ENCODE peak calls at places on chromosomes 11 and 22, in eight cellular contexts. One of them, this sample, is unnamed.

GRCh38 chr11:47551086-47551485 is 1.8 kb downstream of the CELF1 start:
- DNase-seq in H7: peak; percentile 47
- DNase-seq in AG10803: peak; percentile 44
- DNase-seq in colonic mucosa: no peak
- DNase-seq in EH: peak; percentile 34
- DNase-seq in tibial artery: no peak
- DNase-seq in HCT116: no peak
- DNase-seq in anterior cingulate cortex: no peak
- DNase-seq in this sample: peak; percentile 69

GRCh38 chr22:46432164-46433068 is 96.9 kb downstream of the TRMU start:
- DNase-seq in H7: no peak
- DNase-seq in AG10803: peak; percentile 4
- DNase-seq in colonic mucosa: peak; percentile 63
- DNase-seq in EH: no peak
- DNase-seq in tibial artery: no peak
- DNase-seq in HCT116: no peak
- DNase-seq in anterior cingulate cortex: no peak
- DNase-seq in this sample: no peak

GRCh38 chr11:73177380-73178091 is 35.4 kb upstream of the FCHSD2 start:
- DNase-seq in H7: no peak
- DNase-seq in AG10803: peak; percentile 50
- DNase-seq in colonic mucosa: no peak
- DNase-seq in EH: peak; percentile 44
- DNase-seq in tibial artery: peak; percentile 58
- DNase-seq in HCT116: no peak
- DNase-seq in anterior cingulate cortex: peak; percentile 32
- DNase-seq in this sample: no peak

GRCh38 chr11:27100534-27100933 is 59.9 kb downstream of the BBOX1 start:
- DNase-seq in H7: no peak
- DNase-seq in AG10803: no peak
- DNase-seq in colonic mucosa: no peak
- DNase-seq in EH: no peak
- DNase-seq in tibial artery: peak; percentile 22
- DNase-seq in HCT116: no peak
- DNase-seq in anterior cingulate cortex: no peak
- DNase-seq in this sample: no peak

GRCh38 chr11:78812513-78813293 is 238.0 kb upstream of the NARS2 start:
- DNase-seq in H7: peak; percentile 49
- DNase-seq in AG10803: no peak
- DNase-seq in colonic mucosa: no peak
- DNase-seq in EH: no peak
- DNase-seq in tibial artery: no peak
- DNase-seq in HCT116: no peak
- DNase-seq in anterior cingulate cortex: no peak
- DNase-seq in this sample: peak; percentile 55

GRCh38 chr11:79381036-79381435 is 59.8 kb downstream of the TENM4 start:
- DNase-seq in H7: no peak
- DNase-seq in AG10803: no peak
- DNase-seq in colonic mucosa: no peak
- DNase-seq in EH: no peak
- DNase-seq in tibial artery: no peak
- DNase-seq in HCT116: no peak
- DNase-seq in anterior cingulate cortex: no peak
- DNase-seq in this sample: no peak

GRCh38 chr22:21025266-21025665 is 7.1 kb downstream of the SLC7A4 start:
- DNase-seq in H7: peak; percentile 43
- DNase-seq in AG10803: no peak
- DNase-seq in colonic mucosa: no peak
- DNase-seq in EH: no peak
- DNase-seq in tibial artery: no peak
- DNase-seq in HCT116: no peak
- DNase-seq in anterior cingulate cortex: no peak
- DNase-seq in this sample: no peak

GRCh38 chr11:67321313-67321871 is 18.1 kb downstream of the SSH3 start:
- DNase-seq in H7: no peak
- DNase-seq in AG10803: no peak
- DNase-seq in colonic mucosa: no peak
- DNase-seq in EH: no peak
- DNase-seq in tibial artery: no peak
- DNase-seq in HCT116: no peak
- DNase-seq in anterior cingulate cortex: no peak
- DNase-seq in this sample: no peak

GRCh38 chr11:8934735-8935478 is 2.2 kb upstream of the C11orf16 start:
- DNase-seq in H7: no peak
- DNase-seq in AG10803: peak; percentile 84
- DNase-seq in colonic mucosa: no peak
- DNase-seq in EH: peak; percentile 82
- DNase-seq in tibial artery: no peak
- DNase-seq in HCT116: peak; percentile 53
- DNase-seq in anterior cingulate cortex: no peak
- DNase-seq in this sample: no peak

GRCh38 chr22:31098633-31099110 is 8.7 kb downstream of the SELENOM start:
- DNase-seq in H7: peak; percentile 99
- DNase-seq in AG10803: no peak
- DNase-seq in colonic mucosa: peak; percentile 66
- DNase-seq in EH: peak; percentile 27
- DNase-seq in tibial artery: no peak
- DNase-seq in HCT116: no peak
- DNase-seq in anterior cingulate cortex: no peak
- DNase-seq in this sample: no peak

GRCh38 chr11:112519749-112520148 is 259.1 kb upstream of the PLET1 start:
- DNase-seq in H7: no peak
- DNase-seq in AG10803: no peak
- DNase-seq in colonic mucosa: peak; percentile 8
- DNase-seq in EH: no peak
- DNase-seq in tibial artery: no peak
- DNase-seq in HCT116: no peak
- DNase-seq in anterior cingulate cortex: no peak
- DNase-seq in this sample: no peak

GRCh38 chr11:27305751-27306150 is 57.3 kb downstream of the CCDC34 start:
- DNase-seq in H7: no peak
- DNase-seq in AG10803: no peak
- DNase-seq in colonic mucosa: no peak
- DNase-seq in EH: no peak
- DNase-seq in tibial artery: no peak
- DNase-seq in HCT116: no peak
- DNase-seq in anterior cingulate cortex: no peak
- DNase-seq in this sample: no peak

GRCh38 chr11:36617543-36617942 is 19.5 kb upstream of the RAG2 start:
- DNase-seq in H7: no peak
- DNase-seq in AG10803: no peak
- DNase-seq in colonic mucosa: no peak
- DNase-seq in EH: no peak
- DNase-seq in tibial artery: no peak
- DNase-seq in HCT116: no peak
- DNase-seq in anterior cingulate cortex: no peak
- DNase-seq in this sample: no peak

GRCh38 chr11:26761382-26761781 is 39.5 kb upstream of the SLC5A12 start:
- DNase-seq in H7: no peak
- DNase-seq in AG10803: no peak
- DNase-seq in colonic mucosa: no peak
- DNase-seq in EH: no peak
- DNase-seq in tibial artery: no peak
- DNase-seq in HCT116: no peak
- DNase-seq in anterior cingulate cortex: no peak
- DNase-seq in this sample: no peak

GRCh38 chr11:86453290-86454030 is 78.8 kb downstream of the CCDC81 start:
- DNase-seq in H7: peak; percentile 38
- DNase-seq in AG10803: no peak
- DNase-seq in colonic mucosa: no peak
- DNase-seq in EH: no peak
- DNase-seq in tibial artery: no peak
- DNase-seq in HCT116: no peak
- DNase-seq in anterior cingulate cortex: no peak
- DNase-seq in this sample: no peak

GRCh38 chr11:425301-425700 is 10.5 kb upstream of the SIGIRR start:
- DNase-seq in H7: no peak
- DNase-seq in AG10803: no peak
- DNase-seq in colonic mucosa: no peak
- DNase-seq in EH: no peak
- DNase-seq in tibial artery: no peak
- DNase-seq in HCT116: no peak
- DNase-seq in anterior cingulate cortex: no peak
- DNase-seq in this sample: no peak

GRCh38 chr22:50146440-50147228 is 23.9 kb upstream of the PANX2 start:
- DNase-seq in H7: no peak
- DNase-seq in AG10803: peak; percentile 72
- DNase-seq in colonic mucosa: peak; percentile 64
- DNase-seq in EH: peak; percentile 58
- DNase-seq in tibial artery: peak; percentile 44
- DNase-seq in HCT116: peak; percentile 32
- DNase-seq in anterior cingulate cortex: peak; percentile 39
- DNase-seq in this sample: peak; percentile 80

GRCh38 chr11:134471341-134472187 is 59.5 kb upstream of the B3GAT1 start:
- DNase-seq in H7: no peak
- DNase-seq in AG10803: no peak
- DNase-seq in colonic mucosa: no peak
- DNase-seq in EH: no peak
- DNase-seq in tibial artery: no peak
- DNase-seq in HCT116: no peak
- DNase-seq in anterior cingulate cortex: peak; percentile 12
- DNase-seq in this sample: no peak

GRCh38 chr22:38467438-38467903 is 425 bp upstream of the KDELR3 start:
- DNase-seq in H7: peak; percentile 81
- DNase-seq in AG10803: no peak
- DNase-seq in colonic mucosa: peak; percentile 58
- DNase-seq in EH: peak; percentile 23
- DNase-seq in tibial artery: no peak
- DNase-seq in HCT116: no peak
- DNase-seq in anterior cingulate cortex: no peak
- DNase-seq in this sample: no peak

GRCh38 chr11:100719362-100719761 is 32.3 kb downstream of the ARHGAP42 start:
- DNase-seq in H7: peak; percentile 29
- DNase-seq in AG10803: peak; percentile 41
- DNase-seq in colonic mucosa: no peak
- DNase-seq in EH: no peak
- DNase-seq in tibial artery: no peak
- DNase-seq in HCT116: no peak
- DNase-seq in anterior cingulate cortex: no peak
- DNase-seq in this sample: no peak

GRCh38 chr22:42376721-42377177 is 55.5 kb downstream of the NFAM1 start:
- DNase-seq in H7: peak; percentile 90
- DNase-seq in AG10803: peak; percentile 92
- DNase-seq in colonic mucosa: peak; percentile 70
- DNase-seq in EH: peak; percentile 70
- DNase-seq in tibial artery: peak; percentile 80
- DNase-seq in HCT116: no peak
- DNase-seq in anterior cingulate cortex: no peak
- DNase-seq in this sample: no peak

GRCh38 chr11:11876458-11876857 is 34.7 kb downstream of the USP47 start:
- DNase-seq in H7: no peak
- DNase-seq in AG10803: no peak
- DNase-seq in colonic mucosa: no peak
- DNase-seq in EH: peak; percentile 18
- DNase-seq in tibial artery: no peak
- DNase-seq in HCT116: peak; percentile 41
- DNase-seq in anterior cingulate cortex: no peak
- DNase-seq in this sample: peak; percentile 51

GRCh38 chr11:72014761-72015320 is 16.1 kb downstream of the IL18BP start:
- DNase-seq in H7: peak; percentile 29
- DNase-seq in AG10803: no peak
- DNase-seq in colonic mucosa: no peak
- DNase-seq in EH: no peak
- DNase-seq in tibial artery: no peak
- DNase-seq in HCT116: no peak
- DNase-seq in anterior cingulate cortex: no peak
- DNase-seq in this sample: no peak

This sample was measured in Karpas-422.